ENCODE peak calls at places on chromosomes 16 and 17, in six cellular contexts. One of them, this sample, is unnamed.

GRCh38 chr16:67428146-67428731 is 2.7 kb upstream of the HSD11B2 start:
- DNase-seq in A549: peak; percentile 67
- DNase-seq in thoracic aorta: no peak
- DNase-seq in IMR-90: peak; percentile 47
- DNase-seq in prostate gland: peak; percentile 76
- DNase-seq in body of pancreas: peak; percentile 87
- DNase-seq in this sample: peak; percentile 59

GRCh38 chr16:56115817-56116576 is 75.3 kb upstream of the GNAO1 start:
- DNase-seq in A549: no peak
- DNase-seq in thoracic aorta: no peak
- DNase-seq in IMR-90: no peak
- DNase-seq in prostate gland: no peak
- DNase-seq in body of pancreas: no peak
- DNase-seq in this sample: peak; percentile 1

GRCh38 chr17:10295728-10296343 is 77.0 kb downstream of the MYH13 start:
- DNase-seq in A549: peak; percentile 70
- DNase-seq in thoracic aorta: no peak
- DNase-seq in IMR-90: peak; percentile 33
- DNase-seq in prostate gland: peak; percentile 27
- DNase-seq in body of pancreas: no peak
- DNase-seq in this sample: peak; percentile 68

GRCh38 chr16:74844041-74844826 is 69.6 kb upstream of the FA2H start:
- DNase-seq in A549: no peak
- DNase-seq in thoracic aorta: no peak
- DNase-seq in IMR-90: no peak
- DNase-seq in prostate gland: no peak
- DNase-seq in body of pancreas: no peak
- DNase-seq in this sample: peak; percentile 9

GRCh38 chr16:84241778-84242177 is 2.0 kb upstream of the KCNG4 start:
- DNase-seq in A549: no peak
- DNase-seq in thoracic aorta: no peak
- DNase-seq in IMR-90: no peak
- DNase-seq in prostate gland: no peak
- DNase-seq in body of pancreas: no peak
- DNase-seq in this sample: no peak

GRCh38 chr17:33292184-33292980 is 713 bp downstream of the ASIC2 start:
- DNase-seq in A549: peak; percentile 67
- DNase-seq in thoracic aorta: no peak
- DNase-seq in IMR-90: peak; percentile 20
- DNase-seq in prostate gland: no peak
- DNase-seq in body of pancreas: no peak
- DNase-seq in this sample: peak; percentile 2

GRCh38 chr17:78774456-78774855 is 7.6 kb downstream of the CYTH1 start:
- DNase-seq in A549: no peak
- DNase-seq in thoracic aorta: no peak
- DNase-seq in IMR-90: no peak
- DNase-seq in prostate gland: no peak
- DNase-seq in body of pancreas: no peak
- DNase-seq in this sample: peak; percentile 17

GRCh38 chr16:67030221-67030962 is 1.4 kb downstream of the CBFB start:
- DNase-seq in A549: no peak
- DNase-seq in thoracic aorta: no peak
- DNase-seq in IMR-90: no peak
- DNase-seq in prostate gland: no peak
- DNase-seq in body of pancreas: no peak
- DNase-seq in this sample: no peak

GRCh38 chr17:74417178-74418045 is 14.5 kb upstream of the GPRC5C start:
- DNase-seq in A549: peak; percentile 90
- DNase-seq in thoracic aorta: no peak
- DNase-seq in IMR-90: no peak
- DNase-seq in prostate gland: no peak
- DNase-seq in body of pancreas: peak; percentile 69
- DNase-seq in this sample: no peak

GRCh38 chr16:68781784-68782183 is 44.7 kb downstream of the CDH1 start:
- DNase-seq in A549: no peak
- DNase-seq in thoracic aorta: no peak
- DNase-seq in IMR-90: no peak
- DNase-seq in prostate gland: no peak
- DNase-seq in body of pancreas: no peak
- DNase-seq in this sample: no peak

GRCh38 chr16:17989255-17989654 is 347.3 kb downstream of the NPIPA8 start:
- DNase-seq in A549: no peak
- DNase-seq in thoracic aorta: no peak
- DNase-seq in IMR-90: no peak
- DNase-seq in prostate gland: no peak
- DNase-seq in body of pancreas: no peak
- DNase-seq in this sample: no peak

GRCh38 chr16:68426355-68426652 is 22.0 kb downstream of the SMPD3 start:
- DNase-seq in A549: no peak
- DNase-seq in thoracic aorta: no peak
- DNase-seq in IMR-90: no peak
- DNase-seq in prostate gland: no peak
- DNase-seq in body of pancreas: no peak
- DNase-seq in this sample: no peak

GRCh38 chr17:34781571-34782108 is 179.6 kb downstream of the CCT6B start:
- DNase-seq in A549: no peak
- DNase-seq in thoracic aorta: no peak
- DNase-seq in IMR-90: peak; percentile 7
- DNase-seq in prostate gland: no peak
- DNase-seq in body of pancreas: no peak
- DNase-seq in this sample: no peak

GRCh38 chr17:78237403-78238012 is 6.1 kb downstream of the TMEM235 start:
- DNase-seq in A549: no peak
- DNase-seq in thoracic aorta: no peak
- DNase-seq in IMR-90: no peak
- DNase-seq in prostate gland: peak; percentile 53
- DNase-seq in body of pancreas: no peak
- DNase-seq in this sample: no peak

GRCh38 chr17:33049781-33050414 is 58.3 kb downstream of the SPACA3 start:
- DNase-seq in A549: peak; percentile 59
- DNase-seq in thoracic aorta: no peak
- DNase-seq in IMR-90: peak; percentile 48
- DNase-seq in prostate gland: no peak
- DNase-seq in body of pancreas: peak; percentile 69
- DNase-seq in this sample: peak; percentile 60

GRCh38 chr17:64180089-64180488 is 50.1 kb upstream of the ERN1 start:
- DNase-seq in A549: no peak
- DNase-seq in thoracic aorta: no peak
- DNase-seq in IMR-90: peak; percentile 58
- DNase-seq in prostate gland: no peak
- DNase-seq in body of pancreas: no peak
- DNase-seq in this sample: peak; percentile 83

GRCh38 chr17:56680676-56681075 is 87.2 kb downstream of the NOG start:
- DNase-seq in A549: no peak
- DNase-seq in thoracic aorta: no peak
- DNase-seq in IMR-90: no peak
- DNase-seq in prostate gland: no peak
- DNase-seq in body of pancreas: no peak
- DNase-seq in this sample: no peak

GRCh38 chr16:87723224-87723619 is 42.6 kb downstream of the KLHDC4 start:
- DNase-seq in A549: no peak
- DNase-seq in thoracic aorta: no peak
- DNase-seq in IMR-90: peak; percentile 97
- DNase-seq in prostate gland: no peak
- DNase-seq in body of pancreas: peak; percentile 61
- DNase-seq in this sample: peak; percentile 2

GRCh38 chr17:4492762-4493561 is 5.7 kb upstream of the SPNS2 start:
- DNase-seq in A549: peak; percentile 51
- DNase-seq in thoracic aorta: no peak
- DNase-seq in IMR-90: peak; percentile 28
- DNase-seq in prostate gland: no peak
- DNase-seq in body of pancreas: no peak
- DNase-seq in this sample: peak; percentile 16

GRCh38 chr16:4769306-4769638 is 2.3 kb upstream of the ZNF500 start:
- DNase-seq in A549: no peak
- DNase-seq in thoracic aorta: no peak
- DNase-seq in IMR-90: no peak
- DNase-seq in prostate gland: no peak
- DNase-seq in body of pancreas: no peak
- DNase-seq in this sample: no peak
- H3K4me3 ChIP-seq in A549: peak overlapping the region; percentile 81
- H3K4me3 ChIP-seq in thoracic aorta: peak overlapping the region; percentile 99
- H3K4me3 ChIP-seq in IMR-90: no peak overlapping the region
- H3K4me3 ChIP-seq in prostate gland: peak overlapping the region; percentile 99
- H3K4me3 ChIP-seq in body of pancreas: no peak overlapping the region
- H3K4me3 ChIP-seq in this sample: peak overlapping the region; percentile 75

GRCh38 chr17:81514485-81514734 is 1.8 kb upstream of the ACTG1 start:
- DNase-seq in A549: no peak
- DNase-seq in thoracic aorta: no peak
- DNase-seq in IMR-90: no peak
- DNase-seq in prostate gland: no peak
- DNase-seq in body of pancreas: no peak
- DNase-seq in this sample: no peak

GRCh38 chr17:81512984-81513668 is 527 bp upstream of the ACTG1 start:
- DNase-seq in A549: peak; percentile 89
- DNase-seq in thoracic aorta: no peak
- DNase-seq in IMR-90: peak; percentile 43
- DNase-seq in prostate gland: peak; percentile 64
- DNase-seq in body of pancreas: peak; percentile 74
- DNase-seq in this sample: no peak

GRCh38 chr17:81512560-81512983 is at the start of gene ACTG1:
- DNase-seq in A549: peak; percentile 95
- DNase-seq in thoracic aorta: no peak
- DNase-seq in IMR-90: peak; percentile 91
- DNase-seq in prostate gland: peak; percentile 93
- DNase-seq in body of pancreas: peak; percentile 97
- DNase-seq in this sample: peak; percentile 91

GRCh38 chr17:81514735-81515529 is 2.3 kb upstream of the ACTG1 start:
- DNase-seq in A549: peak; percentile 86
- DNase-seq in thoracic aorta: no peak
- DNase-seq in IMR-90: peak; percentile 82
- DNase-seq in prostate gland: peak; percentile 77
- DNase-seq in body of pancreas: peak; percentile 83
- DNase-seq in this sample: peak; percentile 74

GRCh38 chr17:81513669-81514484 is 1.3 kb upstream of the ACTG1 start:
- DNase-seq in A549: peak; percentile 86
- DNase-seq in thoracic aorta: no peak
- DNase-seq in IMR-90: peak; percentile 68
- DNase-seq in prostate gland: peak; percentile 53
- DNase-seq in body of pancreas: peak; percentile 77
- DNase-seq in this sample: peak; percentile 72
- TF ChIP-seq CTCF in A549: no peak
- TF ChIP-seq CTCF in thoracic aorta: no peak
- TF ChIP-seq CTCF in IMR-90: no peak
- TF ChIP-seq CTCF in prostate gland: no peak
- TF ChIP-seq CTCF in body of pancreas: no peak
- TF ChIP-seq CTCF in this sample: no peak

GRCh38 chr16:49442805-49443204 is 69.2 kb downstream of the C16orf78 start:
- DNase-seq in A549: no peak
- DNase-seq in thoracic aorta: no peak
- DNase-seq in IMR-90: no peak
- DNase-seq in prostate gland: no peak
- DNase-seq in body of pancreas: no peak
- DNase-seq in this sample: no peak

GRCh38 chr16:49439050-49439449 is 65.4 kb downstream of the C16orf78 start:
- DNase-seq in A549: no peak
- DNase-seq in thoracic aorta: no peak
- DNase-seq in IMR-90: no peak
- DNase-seq in prostate gland: no peak
- DNase-seq in body of pancreas: no peak
- DNase-seq in this sample: no peak

GRCh38 chr16:49439676-49440075 is 66.1 kb downstream of the C16orf78 start:
- DNase-seq in A549: no peak
- DNase-seq in thoracic aorta: no peak
- DNase-seq in IMR-90: no peak
- DNase-seq in prostate gland: no peak
- DNase-seq in body of pancreas: no peak
- DNase-seq in this sample: no peak

GRCh38 chr16:49441366-49441780 is 67.8 kb downstream of the C16orf78 start:
- DNase-seq in A549: no peak
- DNase-seq in thoracic aorta: no peak
- DNase-seq in IMR-90: no peak
- DNase-seq in prostate gland: no peak
- DNase-seq in body of pancreas: peak; percentile 34
- DNase-seq in this sample: no peak

DNA sequence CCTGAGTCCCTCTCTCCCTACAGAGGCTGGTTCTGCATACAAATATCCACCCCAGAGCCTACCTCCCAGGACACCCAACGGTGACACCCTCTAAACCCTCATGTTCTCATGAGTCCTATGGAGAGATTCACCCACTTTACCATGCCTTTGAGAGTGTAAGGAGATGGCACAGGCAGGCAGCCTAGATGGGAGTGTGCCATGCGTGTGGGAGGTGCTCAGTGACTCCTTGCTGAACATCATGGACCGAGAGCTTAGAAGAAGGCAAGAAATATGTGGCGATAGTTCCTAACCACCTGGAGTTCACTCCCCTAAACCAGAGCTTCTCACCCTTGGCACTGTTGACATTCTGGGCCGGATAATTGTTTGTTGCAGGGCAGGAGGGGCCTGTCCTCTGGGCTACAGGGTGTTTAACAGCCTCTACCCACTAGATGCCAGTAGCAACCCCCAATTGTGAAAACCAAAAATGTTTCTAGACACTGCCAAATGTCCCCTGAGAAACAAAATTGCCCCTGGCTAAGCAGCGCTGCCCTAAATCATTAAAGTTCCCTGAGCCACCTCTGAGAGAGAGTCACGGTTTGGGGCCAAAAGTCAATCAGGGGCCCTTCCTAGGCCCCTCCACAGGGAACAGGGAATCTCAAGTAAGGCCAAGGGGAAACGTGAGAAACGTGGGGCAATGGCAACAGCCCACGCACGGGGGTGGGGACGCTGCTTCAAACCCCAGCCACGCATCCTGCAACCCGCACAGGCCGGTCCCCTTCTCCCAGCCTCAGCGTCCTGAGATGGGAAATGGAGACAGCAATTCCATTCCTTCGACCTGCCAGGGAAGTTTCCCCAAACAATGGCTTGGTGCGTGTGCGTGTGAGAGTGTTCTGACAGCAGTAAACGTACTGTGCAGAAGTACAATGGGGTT is 66.8 kb downstream of the C16orf78 start:
- DNase-seq in A549: no peak
- DNase-seq in thoracic aorta: no peak
- DNase-seq in IMR-90: no peak
- DNase-seq in prostate gland: no peak
- DNase-seq in body of pancreas: no peak
- DNase-seq in this sample: no peak
- H3K4me3 ChIP-seq in A549: no peak overlapping the region
- H3K4me3 ChIP-seq in thoracic aorta: no peak overlapping the region
- H3K4me3 ChIP-seq in IMR-90: no peak overlapping the region
- H3K4me3 ChIP-seq in prostate gland: no peak overlapping the region
- H3K4me3 ChIP-seq in body of pancreas: no peak overlapping the region
- H3K4me3 ChIP-seq in this sample: no peak overlapping the region

DNA sequence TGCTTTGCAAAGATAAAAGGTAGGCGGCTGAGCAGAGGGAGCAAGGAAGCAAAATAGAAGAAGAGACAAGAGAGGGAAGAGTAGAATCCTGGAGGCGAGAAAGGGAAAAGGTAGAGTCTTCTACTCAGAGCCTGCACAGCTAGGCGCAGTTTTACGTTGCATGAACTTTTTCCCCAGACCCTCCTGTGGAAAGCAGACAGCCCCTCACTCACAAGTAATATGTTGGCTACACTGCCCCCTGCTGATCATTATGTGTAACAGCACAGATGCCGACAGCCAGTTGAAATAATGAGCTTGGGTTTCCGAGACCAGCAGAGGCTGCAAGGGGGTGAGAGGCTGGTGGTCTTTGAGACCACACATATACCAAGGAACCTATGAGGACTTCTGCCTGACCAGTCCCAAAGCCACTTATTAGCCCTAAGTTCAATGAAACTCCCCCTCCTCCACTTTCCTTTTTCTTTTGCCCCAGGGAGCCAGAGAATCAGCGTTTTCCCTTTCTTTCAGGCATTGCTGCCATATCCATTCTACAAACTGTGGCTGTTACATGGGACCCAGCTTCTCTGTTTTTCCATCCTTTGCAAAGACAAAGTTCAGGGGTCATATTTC is 22.5 kb upstream of the CMTR2 start:
- DNase-seq in A549: peak; percentile 17
- DNase-seq in thoracic aorta: no peak
- DNase-seq in IMR-90: peak; percentile 5
- DNase-seq in prostate gland: no peak
- DNase-seq in body of pancreas: peak; percentile 17
- DNase-seq in this sample: peak; percentile 23
- TF ChIP-seq CTCF in A549: peak; percentile 63
- TF ChIP-seq CTCF in thoracic aorta: peak; percentile 46
- TF ChIP-seq CTCF in IMR-90: peak; percentile 58
- TF ChIP-seq CTCF in prostate gland: peak; percentile 64
- TF ChIP-seq CTCF in body of pancreas: peak; percentile 74
- TF ChIP-seq CTCF in this sample: peak; percentile 75